ENCODE peak calls at places on chromosomes 4 and X, in four cellular contexts. One of them, this sample, is unnamed.

GRCh38 chr4:183443609-183444148 is 757 bp upstream of the CDKN2AIP start:
- DNase-seq in astrocyte of the spinal cord: no peak
- DNase-seq in NCI-H226: no peak
- DNase-seq in transverse colon: no peak
- DNase-seq in this sample: peak

GRCh38 chrX:11137543-11138139 is 26.5 kb downstream of the HCCS start:
- DNase-seq in astrocyte of the spinal cord: peak
- DNase-seq in NCI-H226: no peak
- DNase-seq in transverse colon: no peak
- DNase-seq in this sample: peak

GRCh38 chr4:124018383-124019317 is 622.1 kb downstream of the SPRY1 start:
- DNase-seq in astrocyte of the spinal cord: peak
- DNase-seq in NCI-H226: peak
- DNase-seq in transverse colon: peak
- DNase-seq in this sample: peak

GRCh38 chr4:186845137-186845842 is 121.6 kb upstream of the FAT1 start:
- DNase-seq in astrocyte of the spinal cord: peak
- DNase-seq in NCI-H226: peak
- DNase-seq in transverse colon: peak
- DNase-seq in this sample: no peak

GRCh38 chr4:20254517-20255250 is 3.0 kb downstream of the SLIT2 start:
- DNase-seq in astrocyte of the spinal cord: peak
- DNase-seq in NCI-H226: no peak
- DNase-seq in transverse colon: no peak
- DNase-seq in this sample: no peak

GRCh38 chrX:17788956-17789562 is 51.8 kb downstream of the SCML1 start:
- DNase-seq in astrocyte of the spinal cord: no peak
- DNase-seq in NCI-H226: no peak
- DNase-seq in transverse colon: no peak
- DNase-seq in this sample: no peak

GRCh38 chr4:128355301-128355700 is 67.7 kb upstream of the PGRMC2 start:
- DNase-seq in astrocyte of the spinal cord: no peak
- DNase-seq in NCI-H226: peak
- DNase-seq in transverse colon: no peak
- DNase-seq in this sample: no peak

GRCh38 chr4:17063870-17064269 is 165.4 kb upstream of the LDB2 start:
- DNase-seq in astrocyte of the spinal cord: peak
- DNase-seq in NCI-H226: peak
- DNase-seq in transverse colon: no peak
- DNase-seq in this sample: no peak

GRCh38 chrX:151973851-151974335 is 583 bp downstream of the GABRE start:
- DNase-seq in astrocyte of the spinal cord: peak
- DNase-seq in NCI-H226: peak
- DNase-seq in transverse colon: peak
- DNase-seq in this sample: no peak

GRCh38 chr4:163048447-163048846 is 118.2 kb downstream of the NAF1 start:
- DNase-seq in astrocyte of the spinal cord: peak
- DNase-seq in NCI-H226: no peak
- DNase-seq in transverse colon: peak
- DNase-seq in this sample: peak

GRCh38 chr4:2303121-2303685 is 41.3 kb upstream of the MXD4 start:
- DNase-seq in astrocyte of the spinal cord: no peak
- DNase-seq in NCI-H226: no peak
- DNase-seq in transverse colon: no peak
- DNase-seq in this sample: no peak

GRCh38 chrX:115226929-115227328 is 7.0 kb downstream of the LRCH2 start:
- DNase-seq in astrocyte of the spinal cord: peak
- DNase-seq in NCI-H226: peak
- DNase-seq in transverse colon: no peak
- DNase-seq in this sample: peak

GRCh38 chr4:109444182-109444844 is 10.7 kb downstream of the SEC24B start:
- DNase-seq in astrocyte of the spinal cord: no peak
- DNase-seq in NCI-H226: no peak
- DNase-seq in transverse colon: no peak
- DNase-seq in this sample: no peak

GRCh38 chr4:110610940-110611785 is 11.7 kb downstream of the PITX2 start:
- DNase-seq in astrocyte of the spinal cord: no peak
- DNase-seq in NCI-H226: no peak
- DNase-seq in transverse colon: peak
- DNase-seq in this sample: no peak

GRCh38 chr4:53861856-53862610 is 202.4 kb downstream of the CHIC2 start:
- DNase-seq in astrocyte of the spinal cord: peak
- DNase-seq in NCI-H226: no peak
- DNase-seq in transverse colon: no peak
- DNase-seq in this sample: no peak

GRCh38 chrX:9351112-9351511 is 113.7 kb upstream of the TBL1X start:
- DNase-seq in astrocyte of the spinal cord: no peak
- DNase-seq in NCI-H226: no peak
- DNase-seq in transverse colon: no peak
- DNase-seq in this sample: no peak

GRCh38 chr4:37847311-37847710 is 20.8 kb downstream of the PGM2 start:
- DNase-seq in astrocyte of the spinal cord: peak
- DNase-seq in NCI-H226: no peak
- DNase-seq in transverse colon: no peak
- DNase-seq in this sample: no peak

GRCh38 chr4:78788005-78788889 is 12.1 kb downstream of the BMP2K start:
- DNase-seq in astrocyte of the spinal cord: peak
- DNase-seq in NCI-H226: no peak
- DNase-seq in transverse colon: no peak
- DNase-seq in this sample: no peak

GRCh38 chr4:2964077-2964471 is 703 bp downstream of the GRK4 start:
- DNase-seq in astrocyte of the spinal cord: no peak
- DNase-seq in NCI-H226: no peak
- DNase-seq in transverse colon: no peak
- DNase-seq in this sample: no peak

GRCh38 chr4:86894465-86894864 is 2.2 kb upstream of the C4orf36 start:
- DNase-seq in astrocyte of the spinal cord: no peak
- DNase-seq in NCI-H226: peak
- DNase-seq in transverse colon: no peak
- DNase-seq in this sample: no peak

GRCh38 chrX:22534643-22535042 is 261.9 kb downstream of the CBLL2 start:
- DNase-seq in astrocyte of the spinal cord: peak
- DNase-seq in NCI-H226: peak
- DNase-seq in transverse colon: peak
- DNase-seq in this sample: no peak

GRCh38 chr4:175298119-175298518 is 380.0 kb downstream of the ADAM29 start:
- DNase-seq in astrocyte of the spinal cord: peak
- DNase-seq in NCI-H226: no peak
- DNase-seq in transverse colon: no peak
- DNase-seq in this sample: no peak

GRCh38 chr4:22488136-22488535 is 27.7 kb downstream of the ADGRA3 start:
- DNase-seq in astrocyte of the spinal cord: no peak
- DNase-seq in NCI-H226: no peak
- DNase-seq in transverse colon: no peak
- DNase-seq in this sample: no peak

GRCh38 chr4:117085185-117085701 is at the start of gene TRAM1L1:
- DNase-seq in astrocyte of the spinal cord: peak
- DNase-seq in NCI-H226: peak
- DNase-seq in transverse colon: peak
- DNase-seq in this sample: no peak

GRCh38 chr4:99664703-99665102 is 7.1 kb upstream of the C4orf54 start:
- DNase-seq in astrocyte of the spinal cord: no peak
- DNase-seq in NCI-H226: no peak
- DNase-seq in transverse colon: no peak
- DNase-seq in this sample: no peak

GRCh38 chrX:96372313-96373046 is 312.2 kb upstream of the DIAPH2 start:
- DNase-seq in astrocyte of the spinal cord: peak
- DNase-seq in NCI-H226: no peak
- DNase-seq in transverse colon: no peak
- DNase-seq in this sample: peak

GRCh38 chr4:73315091-73315490 is 56.5 kb upstream of the ANKRD17 start:
- DNase-seq in astrocyte of the spinal cord: no peak
- DNase-seq in NCI-H226: peak
- DNase-seq in transverse colon: no peak
- DNase-seq in this sample: no peak

GRCh38 chrX:141619336-141619735 is 29.8 kb downstream of the SPANXA2 start:
- DNase-seq in astrocyte of the spinal cord: peak
- DNase-seq in NCI-H226: no peak
- DNase-seq in transverse colon: no peak
- DNase-seq in this sample: no peak

GRCh38 chr4:136637071-136637777 is 895.1 kb downstream of the PCDH18 start:
- DNase-seq in astrocyte of the spinal cord: peak
- DNase-seq in NCI-H226: no peak
- DNase-seq in transverse colon: no peak
- DNase-seq in this sample: no peak

GRCh38 chr4:145954924-145955339 is 16.3 kb upstream of the ZNF827 start:
- DNase-seq in astrocyte of the spinal cord: peak
- DNase-seq in NCI-H226: peak
- DNase-seq in transverse colon: no peak
- DNase-seq in this sample: peak

GRCh38 chr4:128163177-128164117 is 102.3 kb downstream of the LARP1B start:
- DNase-seq in astrocyte of the spinal cord: peak
- DNase-seq in NCI-H226: peak
- DNase-seq in transverse colon: no peak
- DNase-seq in this sample: no peak

GRCh38 chr4:40046311-40046980 is 10.2 kb upstream of the N4BP2 start:
- DNase-seq in astrocyte of the spinal cord: peak
- DNase-seq in NCI-H226: peak
- DNase-seq in transverse colon: peak
- DNase-seq in this sample: peak